ENCODE peak calls at places on chromosomes 12 and 14, in seven cellular contexts. F is H9, Z is IMR-90, S is neuronal stem cell, L is trophoblast cell, J is mesendoderm, P is H1. E is an unnamed sample. For H3K4me1, the result is how much of the 10 kb centered on the place peaks cover.

GRCh38 chr14:92430686-92431085 is 82.9 kb upstream of the RIN3 start:
- DNase-seq in S (no peak), P (no peak), Z (no peak), J (no peak), L (no peak), F (no peak), E (no peak)

GRCh38 chr12:115044073-115044472 is 360.1 kb upstream of the TBX3 start:
- DNase-seq in Z (peak), P (no peak), J (peak), L (no peak), S (no peak), F (no peak), E (no peak)

GRCh38 chr14:28707814-28708213 is 58.8 kb upstream of the FOXG1 start:
- DNase-seq in J (no peak), L (no peak), F (no peak), Z (no peak), P (no peak), S (no peak), E (peak)

GRCh38 chr12:122062832-122063690 is 15.5 kb upstream of the MLXIP start:
- DNase-seq in J (peak), L (peak), S (no peak), Z (peak), P (no peak), F (peak), E (peak)

GRCh38 chr14:35879654-35880249 is 53.6 kb downstream of the BRMS1L start:
- DNase-seq in J (no peak), P (no peak), F (no peak), S (no peak), Z (peak), L (no peak), E (peak)

GRCh38 chr12:1324099-1324498 is 270.3 kb downstream of the FBXL14 start:
- DNase-seq in Z (no peak), P (no peak), J (peak), S (no peak), F (no peak), L (no peak), E (no peak)

GRCh38 chr12:20494803-20495202 is 126.5 kb downstream of the PDE3A start:
- DNase-seq in Z (peak), S (no peak), F (no peak), L (no peak), J (no peak), P (no peak), E (peak)

GRCh38 chr12:53701518-53702264 is 25.6 kb downstream of the CALCOCO1 start:
- DNase-seq in F (peak), Z (peak), S (peak), J (peak), P (no peak), L (peak), E (peak)

GRCh38 chr14:103483600-103483999 is 39.0 kb downstream of the CKB start:
- DNase-seq in J (no peak), L (no peak), S (no peak), P (no peak), F (no peak), Z (peak), E (peak)

GRCh38 chr12:102659200-102659911 is 179.0 kb upstream of the IGF1 start:
- DNase-seq in P (no peak), F (no peak), Z (no peak), L (no peak), J (peak), S (no peak), E (no peak)

GRCh38 chr12:46450279-46450748 is 77.7 kb upstream of the SLC38A2 start:
- DNase-seq in Z (no peak), S (no peak), L (no peak), J (no peak), P (no peak), F (no peak), E (no peak)

GRCh38 chr12:120993496-120993895 is 15.2 kb downstream of the HNF1A start:
- DNase-seq in S (no peak), J (no peak), L (no peak), Z (no peak), F (no peak), P (no peak), E (no peak)

GRCh38 chr12:132066345-132066685 is 77.8 kb downstream of the DDX51 start:
- DNase-seq in Z (no peak), F (no peak), L (no peak), P (no peak), S (no peak), J (no peak), E (peak)

GRCh38 chr12:91931110-91931509 is 214.5 kb downstream of the BTG1 start:
- DNase-seq in S (no peak), Z (no peak), P (no peak), L (no peak), J (no peak), F (no peak), E (no peak)

GRCh38 chr14:60276347-60276746 is 27.3 kb downstream of the PPM1A start:
- DNase-seq in J (no peak), F (no peak), Z (no peak), P (no peak), S (no peak), L (no peak), E (peak)

GRCh38 chr14:93787465-93788306 is 599 bp downstream of the PRIMA1 start:
- DNase-seq in J (peak), P (no peak), L (no peak), F (peak), S (no peak), Z (no peak), E (no peak)

DNA sequence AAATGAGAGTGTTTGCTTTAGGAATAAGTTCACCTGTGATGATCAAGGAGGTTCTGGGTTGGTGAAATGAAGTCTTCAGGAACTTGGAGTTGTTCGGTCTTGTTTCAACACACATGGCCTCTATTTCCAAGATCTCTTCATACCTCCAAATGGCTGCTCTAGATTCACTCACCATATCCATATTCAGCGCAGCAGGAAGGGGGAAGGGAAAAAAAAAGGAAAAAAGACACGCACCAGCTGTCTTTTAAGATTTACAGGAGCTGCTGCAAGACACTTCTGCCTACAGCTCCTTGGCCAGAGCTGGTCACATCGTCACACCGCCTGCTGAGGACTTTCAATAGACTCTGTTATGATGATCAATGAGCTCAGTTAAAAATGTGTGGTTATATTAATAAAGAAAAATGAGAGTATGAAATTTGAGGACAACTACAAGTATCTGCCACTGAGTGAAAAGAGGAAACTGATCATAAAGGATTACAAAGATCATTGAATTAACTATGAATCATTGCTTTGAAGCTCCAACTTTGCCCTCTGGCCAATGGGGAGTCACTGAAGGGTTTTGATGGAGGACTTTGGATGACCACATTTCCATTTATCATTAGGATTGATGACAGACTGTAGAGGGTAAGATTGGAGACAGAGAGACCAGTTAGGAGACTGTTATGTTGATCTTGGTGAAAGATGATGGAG is 182.1 kb upstream of the HMGA2 start:
- DNase-seq in Z (no peak), L (no peak), J (no peak), S (no peak), F (no peak), P (no peak), E (no peak)
- H2BK120ac ChIP-seq in Z (peak), L (peak), J (no peak), S (no peak), F (no peak), P (no peak), E (no peak)

DNA sequence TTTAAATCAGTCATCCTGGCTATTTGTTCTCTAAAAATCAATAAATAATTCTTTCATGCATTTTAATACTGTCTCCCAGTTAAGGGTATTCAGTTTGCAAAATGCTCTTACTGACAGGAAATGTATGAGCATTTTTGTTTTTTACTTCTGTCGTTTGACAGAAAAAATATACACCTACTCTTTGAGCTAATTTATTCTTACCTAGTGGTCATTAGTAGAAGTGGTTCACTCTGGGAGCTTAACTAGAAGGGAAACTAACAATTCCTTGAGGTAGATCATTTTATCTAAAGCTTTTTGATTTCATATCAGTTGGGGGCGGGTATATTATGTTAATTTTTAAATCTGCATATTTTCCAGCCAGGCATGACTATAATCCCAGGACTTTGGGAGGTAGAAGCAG is 33.8 kb upstream of the PAPLN start:
- DNase-seq in Z (no peak), P (no peak), F (no peak), S (no peak), J (peak), L (no peak), E (no peak)
- H3K4me1 ChIP-seq in Z (under half), P (under half), F (under half), S (under half), J (under half), L (under half), E (under half)

DNA sequence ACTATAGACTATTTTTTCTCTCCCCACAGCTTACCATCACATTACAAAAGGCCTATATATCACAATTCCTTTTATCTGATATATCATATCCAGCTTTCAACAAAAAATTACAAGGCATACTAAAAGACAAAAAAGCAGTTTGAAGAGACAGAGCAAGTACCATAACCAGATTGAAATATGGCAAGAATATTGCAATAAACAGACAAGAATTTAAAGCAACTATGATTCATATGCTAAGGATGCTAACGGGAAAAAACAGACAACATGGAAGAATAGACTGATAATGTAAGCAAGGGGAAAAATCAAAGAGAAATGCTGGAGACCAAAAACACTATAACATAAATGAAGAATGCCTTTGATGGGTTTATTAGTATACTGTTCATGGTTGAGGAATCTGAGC is 40.7 kb downstream of the LRP6 start:
- DNase-seq in P (no peak), S (no peak), Z (no peak), J (no peak), F (no peak), L (no peak), E (no peak)
- H2BK120ac ChIP-seq in P (no peak), S (no peak), Z (no peak), J (no peak), F (no peak), L (no peak), E (no peak)

DNA sequence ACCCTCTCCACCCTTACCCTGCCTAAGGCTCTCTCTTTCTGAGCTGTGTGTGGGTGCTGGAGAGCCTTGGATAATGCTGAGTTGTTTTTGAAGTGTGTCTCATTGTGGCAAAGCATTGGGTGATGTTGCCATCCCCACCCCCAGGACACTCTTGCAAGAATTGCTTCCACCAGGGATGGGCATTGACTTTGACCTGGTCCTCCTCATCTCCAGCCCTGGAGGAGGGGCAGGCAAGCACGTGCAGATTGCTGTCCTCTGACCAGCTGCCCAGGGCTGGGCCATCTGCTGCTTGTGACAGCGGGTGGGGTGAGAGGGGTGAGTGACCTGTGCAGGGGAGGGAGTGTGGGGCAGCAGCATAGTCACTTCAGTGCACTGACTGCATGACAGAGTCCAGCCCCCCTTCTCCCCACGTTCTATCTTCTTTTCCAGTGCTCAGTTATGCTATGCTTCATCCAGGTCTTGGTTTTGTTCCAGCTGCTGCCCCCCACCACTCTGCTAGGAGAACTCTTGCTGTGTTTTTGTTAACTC is 26.2 kb downstream of the SUSD6 start:
- DNase-seq in F (no peak), P (no peak), S (no peak), Z (no peak), L (no peak), J (no peak), E (peak)
- H3K4me1 ChIP-seq in F (under half), P (under half), S (half or more), Z (under half), L (under half), J (under half), E (under half)

GRCh38 chr12:24919346-24920001 is 29.4 kb downstream of the BCAT1 start:
- DNase-seq in J (no peak), Z (no peak), L (no peak), F (no peak), P (no peak), S (no peak), E (no peak)
- H2BK120ac ChIP-seq in J (no peak), Z (no peak), L (no peak), F (no peak), P (no peak), S (no peak), E (no peak)

GRCh38 chr14:91321131-91321530 is 76.6 kb upstream of the GPR68 start:
- DNase-seq in S (no peak), Z (no peak), P (no peak), L (no peak), F (no peak), J (no peak), E (no peak)
- H3K4me1 ChIP-seq in S (under half), Z (under half), P (under half), L (under half), F (under half), J (under half), E (under half)

GRCh38 chr12:6226701-6227096 is 26.5 kb downstream of the CD9 start:
- DNase-seq in P (no peak), L (no peak), Z (no peak), F (no peak), S (no peak), J (no peak), E (no peak)

GRCh38 chr12:6223545-6223944 is 23.3 kb downstream of the CD9 start:
- DNase-seq in S (no peak), J (no peak), Z (no peak), P (no peak), F (no peak), L (no peak), E (no peak)

GRCh38 chr12:6226002-6226700 is 26.0 kb downstream of the CD9 start:
- DNase-seq in S (no peak), J (no peak), P (no peak), F (no peak), Z (peak), L (no peak), E (no peak)

GRCh38 chr12:6225630-6226001 is 25.4 kb downstream of the CD9 start:
- DNase-seq in F (no peak), S (no peak), Z (no peak), P (no peak), J (no peak), L (no peak), E (no peak)

DNA sequence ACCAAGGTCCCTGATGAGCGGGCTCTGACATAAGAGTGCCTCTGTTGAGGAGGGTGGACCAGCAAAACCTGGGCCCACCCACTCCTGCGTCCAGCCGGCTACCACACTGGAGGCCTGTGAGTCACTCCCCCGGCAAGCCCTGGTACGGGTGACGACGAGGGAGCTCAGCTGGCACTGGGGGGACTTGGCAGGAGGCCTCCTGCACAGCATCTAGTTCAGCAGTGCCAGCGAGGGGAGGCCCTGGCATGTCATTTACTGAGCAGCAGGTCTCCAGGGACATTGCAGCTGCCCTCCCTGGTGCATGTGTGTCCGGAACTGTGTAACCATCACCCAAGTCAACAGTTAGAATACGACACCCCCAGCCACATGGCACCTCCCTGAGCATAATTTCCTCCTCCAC is 24.4 kb downstream of the CD9 start:
- DNase-seq in Z (no peak), L (no peak), J (no peak), P (no peak), F (no peak), S (no peak), E (no peak)
- H2BK120ac ChIP-seq in Z (no peak), L (no peak), J (no peak), P (no peak), F (no peak), S (no peak), E (no peak)

GRCh38 chr12:56632701-56633464 is 2.8 kb upstream of the BAZ2A start:
- DNase-seq in L (no peak), Z (no peak), S (no peak), P (no peak), F (no peak), J (no peak), E (peak)
- H3K4me1 ChIP-seq in L (under half), Z (under half), S (under half), P (under half), F (under half), J (under half), E (under half)

GRCh38 chr12:119020377-119021360 is 39.3 kb downstream of the SRRM4 start:
- DNase-seq in Z (no peak), L (no peak), F (peak), P (peak), S (peak), J (peak), E (no peak)

GRCh38 chr12:119013023-119013422 is 31.7 kb downstream of the SRRM4 start:
- DNase-seq in F (no peak), Z (no peak), S (no peak), J (no peak), L (no peak), P (no peak), E (no peak)

GRCh38 chr12:119014368-119014767 is 33.0 kb downstream of the SRRM4 start:
- DNase-seq in P (no peak), S (no peak), F (peak), Z (no peak), L (no peak), J (no peak), E (no peak)

GRCh38 chr12:119012179-119012578 is 30.8 kb downstream of the SRRM4 start:
- DNase-seq in Z (no peak), L (no peak), S (no peak), F (peak), J (peak), P (no peak), E (no peak)

GRCh38 chr12:119016715-119017114 is 35.4 kb downstream of the SRRM4 start:
- DNase-seq in L (no peak), P (no peak), F (peak), J (no peak), S (no peak), Z (no peak), E (no peak)
- H2BK120ac ChIP-seq in L (no peak), P (no peak), F (no peak), J (no peak), S (no peak), Z (no peak), E (no peak)